ENCODE peak calls at places on chromosome 14, in four cellular contexts. B, O, Z and N are unnamed samples.

GRCh38 chr14:77187649-77188012 is 6.0 kb downstream of the TMEM63C start:
- DNase-seq in Z (no peak), B (no peak), O (no peak), N (no peak)

GRCh38 chr14:75643985-75644384 is 16.7 kb downstream of the ERG28 start:
- DNase-seq in B (no peak), O (no peak), Z (no peak), N (peak)

GRCh38 chr14:105328070-105328677 is 13.6 kb downstream of the PACS2 start:
- DNase-seq in B (no peak), O (no peak), Z (no peak), N (no peak)

GRCh38 chr14:100389497-100390104 is 66.5 kb downstream of the SLC25A47 start:
- DNase-seq in O (no peak), Z (no peak), B (no peak), N (no peak)

GRCh38 chr14:76720382-76720813 is 40.9 kb upstream of the VASH1 start:
- DNase-seq in Z (peak), B (peak), O (peak), N (peak)

GRCh38 chr14:92651793-92652382 is 96.5 kb downstream of the LGMN start:
- DNase-seq in Z (no peak), O (no peak), B (no peak), N (no peak)

GRCh38 chr14:43012817-43013216 is 1406.1 kb downstream of the LRFN5 start:
- DNase-seq in Z (no peak), B (no peak), O (no peak), N (no peak)

GRCh38 chr14:105351410-105351809 is 36.9 kb downstream of the PACS2 start:
- DNase-seq in Z (no peak), B (no peak), O (no peak), N (no peak)

GRCh38 chr14:20489093-20489994 is 16.0 kb upstream of the RNASE10 start:
- DNase-seq in B (no peak), O (peak), Z (no peak), N (peak)

GRCh38 chr14:71908141-71908540 is 24.1 kb upstream of the RGS6 start:
- DNase-seq in B (no peak), Z (no peak), O (no peak), N (no peak)

GRCh38 chr14:74616996-74617700 is 5.1 kb upstream of the LTBP2 start:
- DNase-seq in Z (no peak), B (no peak), O (no peak), N (no peak)

GRCh38 chr14:22547309-22547947 is 41.6 kb downstream of the DAD1 start:
- DNase-seq in Z (no peak), O (no peak), B (no peak), N (no peak)

GRCh38 chr14:91184559-91184958 is 59.9 kb downstream of the GPR68 start:
- DNase-seq in Z (no peak), B (no peak), O (no peak), N (no peak)

GRCh38 chr14:68157971-68158371 is 338.4 kb downstream of the RAD51B start:
- DNase-seq in Z (no peak), O (no peak), B (no peak), N (no peak)

GRCh38 chr14:99256483-99256874 is 15.5 kb downstream of the BCL11B start:
- DNase-seq in B (no peak), Z (no peak), O (no peak), N (no peak)

GRCh38 chr14:93708311-93708734 is 80.0 kb downstream of the PRIMA1 start:
- DNase-seq in B (no peak), Z (no peak), O (no peak), N (no peak)

GRCh38 chr14:104305511-104306449 is 167.4 kb downstream of the KIF26A start:
- DNase-seq in Z (no peak), O (no peak), B (no peak), N (no peak)

GRCh38 chr14:104302794-104303405 is 164.5 kb downstream of the KIF26A start:
- DNase-seq in B (no peak), O (no peak), Z (no peak), N (no peak)

GRCh38 chr14:104303705-104304425 is 165.5 kb downstream of the KIF26A start:
- DNase-seq in Z (no peak), B (no peak), O (no peak), N (no peak)

GRCh38 chr14:104306450-104307040 is 168.2 kb downstream of the KIF26A start:
- DNase-seq in B (no peak), O (no peak), Z (no peak), N (no peak)

DNA sequence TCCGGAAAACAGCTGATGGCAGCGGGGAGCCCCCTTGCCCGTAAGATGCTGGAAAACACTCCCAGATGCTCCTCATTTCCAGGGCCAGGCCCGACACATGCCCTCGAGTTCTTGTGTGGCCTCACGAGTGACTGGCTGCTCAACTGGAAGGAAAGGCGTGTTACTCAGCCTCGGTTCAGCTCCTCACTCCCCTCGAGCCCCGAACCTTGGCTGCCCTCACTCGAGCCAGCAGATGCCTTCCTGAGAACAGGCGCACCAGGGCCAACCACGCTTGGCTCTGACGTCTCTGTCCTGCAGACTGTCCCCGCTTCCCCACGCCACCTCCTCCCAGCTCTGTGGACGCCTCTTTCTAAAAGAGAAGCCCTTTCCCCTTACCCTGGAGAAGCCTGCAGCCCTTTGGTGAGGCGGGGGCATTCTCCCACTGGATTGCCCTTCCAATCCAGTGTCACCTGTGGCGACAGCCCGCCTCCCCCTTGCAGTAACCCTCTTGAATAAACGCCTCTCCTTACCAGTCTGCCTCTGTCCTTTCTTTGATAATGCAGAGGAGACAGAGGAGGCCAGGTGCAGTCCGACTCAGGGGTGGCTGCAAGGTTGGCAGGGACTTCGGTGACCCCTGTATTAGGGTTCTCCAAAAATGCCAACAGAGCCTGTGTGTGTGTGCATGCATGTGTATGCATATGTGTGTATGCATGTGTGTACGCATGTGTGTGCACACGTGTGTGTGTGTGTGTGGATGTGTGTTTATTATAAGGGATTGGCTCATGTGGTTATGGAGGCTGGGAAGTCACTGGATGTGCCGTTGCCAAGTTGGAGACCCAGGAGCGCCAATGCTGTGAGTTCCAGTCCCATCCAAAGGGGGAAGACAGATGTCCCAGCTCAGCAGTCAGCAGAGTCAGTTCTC is 166.3 kb downstream of the KIF26A start:
- DNase-seq in B (no peak), Z (no peak), O (no peak), N (no peak)
- TF ChIP-seq TCF7 in B (no peak), Z (no peak), O (no peak), N (no peak)

GRCh38 chr14:102898298-102898697 is 24.2 kb upstream of the AMN start:
- DNase-seq in Z (no peak), O (no peak), B (no peak), N (no peak)
- TF ChIP-seq TCF7 in Z (no peak), O (no peak), B (no peak), N (no peak)

DNA sequence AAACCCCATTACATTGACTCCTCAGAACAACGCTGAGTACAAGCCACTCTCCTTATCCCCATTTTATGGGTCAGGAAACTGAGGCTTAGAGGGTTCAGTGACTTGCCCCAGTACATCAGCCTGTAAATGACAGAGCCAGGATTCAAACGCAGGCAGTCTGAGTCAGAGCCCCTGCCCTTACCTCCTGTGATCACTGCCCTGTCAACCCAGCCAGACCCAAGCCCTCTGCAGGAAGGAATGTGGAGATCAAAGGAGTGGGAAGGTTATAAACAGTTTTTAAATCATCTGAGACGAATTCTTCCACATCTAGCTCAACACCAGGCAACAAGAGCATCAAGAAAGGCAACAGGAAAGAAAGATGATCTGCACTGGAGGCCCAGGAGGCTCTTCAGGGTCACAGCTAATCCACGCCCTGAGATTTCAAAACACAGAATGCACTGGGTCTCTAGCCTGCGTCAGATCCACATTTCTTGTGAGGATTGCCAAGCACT is 38.5 kb downstream of the SPTB start:
- DNase-seq in B (peak), O (no peak), Z (peak), N (peak)
- TF ChIP-seq TCF7 in B (no peak), O (no peak), Z (no peak), N (no peak)

DNA sequence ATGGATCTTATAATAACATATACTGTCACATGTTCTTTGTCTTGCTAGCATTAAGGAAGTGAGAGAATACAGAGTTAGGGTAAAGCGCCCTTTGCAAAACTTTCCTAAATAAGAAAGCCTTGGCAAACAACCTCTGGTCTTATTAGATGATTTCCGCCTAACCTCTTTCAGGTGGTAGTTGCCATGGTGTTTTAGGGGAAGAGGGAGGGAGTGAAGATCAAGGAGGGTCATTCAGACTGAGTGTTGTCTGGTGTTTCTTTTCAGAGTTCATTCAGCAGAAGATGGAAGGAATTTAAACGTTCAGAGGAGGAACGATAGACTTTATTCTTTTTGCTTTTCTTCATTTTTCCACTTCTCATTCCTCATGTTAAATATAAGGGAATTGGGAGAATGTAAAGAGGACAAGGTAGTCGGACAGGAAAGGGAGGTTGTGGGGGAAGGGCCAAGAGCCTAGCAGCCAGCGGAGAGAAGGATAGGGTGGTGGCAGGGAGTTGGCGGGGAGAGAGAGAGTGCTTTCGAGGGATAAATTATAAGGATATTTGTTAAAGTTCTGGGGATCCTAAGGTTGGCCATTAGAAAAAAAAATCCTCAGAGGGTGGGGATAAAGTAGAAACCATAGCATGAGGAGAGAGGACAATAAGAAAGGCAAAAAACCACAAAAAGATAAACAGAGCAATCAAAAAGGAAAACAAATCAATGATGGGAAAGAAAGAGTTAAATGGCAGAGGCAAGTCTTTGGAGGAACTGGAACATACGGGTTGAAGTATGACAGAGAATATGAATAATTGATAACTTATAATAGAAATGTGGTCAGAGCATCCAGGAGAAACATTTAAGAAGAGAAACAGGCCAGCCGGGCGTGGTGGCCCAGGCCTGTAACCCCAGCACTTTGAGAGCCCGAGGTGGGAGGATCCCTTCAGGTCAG is 17.5 kb upstream of the SALL2 start:
- DNase-seq in Z (no peak), B (no peak), O (no peak), N (no peak)
- TF ChIP-seq TCF7 in Z (no peak), B (no peak), O (no peak), N (no peak)

GRCh38 chr14:102016420-102017090 is 52.2 kb downstream of the DYNC1H1 start:
- DNase-seq in B (no peak), Z (no peak), O (no peak), N (no peak)
- TF ChIP-seq TCF7 in B (no peak), Z (no peak), O (no peak), N (no peak)

GRCh38 chr14:32635103-32635719 is 303.5 kb upstream of the NPAS3 start:
- DNase-seq in O (no peak), B (no peak), Z (no peak), N (no peak)

GRCh38 chr14:32639208-32639607 is 299.5 kb upstream of the NPAS3 start:
- DNase-seq in B (no peak), Z (no peak), O (no peak), N (no peak)

GRCh38 chr14:32633930-32634329 is 304.7 kb upstream of the NPAS3 start:
- DNase-seq in O (no peak), Z (no peak), B (no peak), N (no peak)

GRCh38 chr14:32633214-32633864 is 304.2 kb downstream of the AKAP6 start:
- DNase-seq in B (no peak), O (no peak), Z (no peak), N (no peak)

DNA sequence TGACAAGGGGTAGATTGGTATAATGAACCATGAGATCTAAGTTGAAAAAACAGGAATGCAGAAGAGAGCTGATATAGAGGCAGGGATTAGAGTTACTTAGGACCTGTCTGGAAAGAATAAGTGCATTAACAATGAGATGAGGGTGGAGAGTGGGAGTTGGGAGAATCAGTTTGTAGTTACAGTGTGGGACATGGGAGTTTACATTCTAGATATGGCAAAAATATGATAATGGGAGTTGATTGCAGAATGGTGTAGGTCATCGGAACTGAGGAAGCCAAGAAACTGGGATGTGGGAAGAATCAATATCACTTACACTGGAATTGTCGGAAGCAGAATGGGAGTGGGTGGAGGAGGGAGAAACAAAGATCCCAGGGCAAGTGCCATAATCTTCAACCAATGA is 301.1 kb upstream of the NPAS3 start:
- DNase-seq in O (no peak), Z (no peak), B (no peak), N (no peak)
- TF ChIP-seq TCF7 in O (no peak), Z (no peak), B (no peak), N (no peak)

DNA sequence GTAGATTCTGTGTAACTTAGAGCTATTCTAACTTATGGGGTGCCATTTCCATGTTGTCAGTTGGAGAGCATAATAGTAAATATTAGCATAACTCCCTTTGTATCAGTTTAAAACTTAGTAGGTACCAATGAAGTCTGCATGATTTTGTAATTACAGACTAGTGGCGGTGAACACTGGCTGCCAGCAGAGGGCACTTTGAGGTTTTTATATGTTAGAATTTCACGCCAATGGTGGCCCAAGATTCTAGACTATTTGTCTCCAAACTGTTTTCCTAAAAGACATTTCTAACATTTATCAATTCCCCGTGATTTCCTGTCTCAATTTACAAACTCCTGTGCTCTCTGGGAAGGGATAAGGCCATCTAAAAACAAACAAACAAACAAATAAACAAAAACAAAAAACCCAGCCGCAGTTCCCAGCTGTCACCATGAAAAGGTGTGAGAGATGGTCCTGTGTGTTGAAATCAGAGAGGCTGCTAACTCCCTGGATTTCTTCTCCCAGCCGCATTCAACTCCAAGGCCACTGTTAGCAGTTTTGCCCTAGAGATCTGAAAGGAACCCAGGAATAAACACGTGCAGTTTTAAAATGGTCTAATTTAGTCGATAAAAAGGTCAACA is 57.6 kb downstream of the BRMS1L start:
- DNase-seq in O (no peak), B (no peak), Z (no peak), N (peak)
- TF ChIP-seq TCF7 in O (no peak), B (no peak), Z (no peak), N (peak)

DNA sequence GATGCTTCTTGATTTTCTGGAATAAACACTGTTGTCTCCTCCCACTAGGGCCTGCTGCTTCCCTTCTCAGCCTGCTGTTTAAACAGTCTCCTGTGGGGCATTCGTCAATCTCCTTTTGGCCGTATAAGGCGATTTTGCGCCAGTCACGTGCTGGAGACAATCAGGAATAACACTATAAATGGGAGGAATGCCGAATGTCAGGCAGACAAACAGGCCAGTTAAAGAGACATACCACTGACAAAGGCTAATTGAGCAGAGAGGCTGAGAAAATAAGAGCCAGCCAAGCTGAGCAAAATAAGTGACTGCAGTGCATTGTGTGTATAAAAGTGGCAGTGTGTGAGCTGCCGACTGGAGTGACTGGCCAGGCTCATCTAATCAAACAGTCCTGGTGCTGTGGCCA is 23.3 kb downstream of the DMAC2L start:
- DNase-seq in Z (no peak), B (peak), O (no peak), N (peak)
- TF ChIP-seq TCF7 in Z (no peak), B (no peak), O (no peak), N (no peak)